ENCODE peak calls at places on chromosome 2, in four cellular contexts. One of them, this sample, is unnamed.

GRCh38 chr2:37570773-37571570 is 100.5 kb downstream of the CDC42EP3 start:
- DNase-seq in right atrium auricular region: peak; percentile 68
- DNase-seq in left lung: no peak
- DNase-seq in CD8-positive, alpha-beta T cell: no peak
- DNase-seq in this sample: no peak

GRCh38 chr2:46836295-46837111 is 79.1 kb downstream of the MCFD2 start:
- DNase-seq in right atrium auricular region: no peak
- DNase-seq in left lung: peak; percentile 41
- DNase-seq in CD8-positive, alpha-beta T cell: no peak
- DNase-seq in this sample: no peak

GRCh38 chr2:179352181-179352580 is 87.5 kb upstream of the SESTD1 start:
- DNase-seq in right atrium auricular region: no peak
- DNase-seq in left lung: no peak
- DNase-seq in CD8-positive, alpha-beta T cell: no peak
- DNase-seq in this sample: no peak

GRCh38 chr2:60481257-60481656 is 72.2 kb downstream of the BCL11A start:
- DNase-seq in right atrium auricular region: no peak
- DNase-seq in left lung: no peak
- DNase-seq in CD8-positive, alpha-beta T cell: no peak
- DNase-seq in this sample: no peak

GRCh38 chr2:74290466-74291216 is 52.6 kb downstream of the SLC4A5 start:
- DNase-seq in right atrium auricular region: no peak
- DNase-seq in left lung: no peak
- DNase-seq in CD8-positive, alpha-beta T cell: peak; percentile 42
- DNase-seq in this sample: no peak

GRCh38 chr2:143878131-143878530 is 641.8 kb downstream of the ZEB2 start:
- DNase-seq in right atrium auricular region: no peak
- DNase-seq in left lung: no peak
- DNase-seq in CD8-positive, alpha-beta T cell: no peak
- DNase-seq in this sample: no peak

GRCh38 chr2:29325544-29325943 is 210.3 kb downstream of the CLIP4 start:
- DNase-seq in right atrium auricular region: no peak
- DNase-seq in left lung: no peak
- DNase-seq in CD8-positive, alpha-beta T cell: no peak
- DNase-seq in this sample: no peak

GRCh38 chr2:41970898-41971660 is 76.7 kb upstream of the PKDCC start:
- DNase-seq in right atrium auricular region: no peak
- DNase-seq in left lung: no peak
- DNase-seq in CD8-positive, alpha-beta T cell: no peak
- DNase-seq in this sample: peak; percentile 49

GRCh38 chr2:29463181-29463900 is 348.1 kb downstream of the CLIP4 start:
- DNase-seq in right atrium auricular region: no peak
- DNase-seq in left lung: no peak
- DNase-seq in CD8-positive, alpha-beta T cell: no peak
- DNase-seq in this sample: no peak

GRCh38 chr2:108594982-108595464 is 60.8 kb downstream of the LIMS1 start:
- DNase-seq in right atrium auricular region: no peak
- DNase-seq in left lung: no peak
- DNase-seq in CD8-positive, alpha-beta T cell: no peak
- DNase-seq in this sample: no peak

GRCh38 chr2:219272351-219272750 is 6.8 kb upstream of the DNAJB2 start:
- DNase-seq in right atrium auricular region: no peak
- DNase-seq in left lung: no peak
- DNase-seq in CD8-positive, alpha-beta T cell: no peak
- DNase-seq in this sample: no peak

GRCh38 chr2:85353876-85354285 is 447 bp downstream of the RETSAT start:
- DNase-seq in right atrium auricular region: peak; percentile 76
- DNase-seq in left lung: peak; percentile 44
- DNase-seq in CD8-positive, alpha-beta T cell: no peak
- DNase-seq in this sample: no peak

GRCh38 chr2:47050021-47050760 is 104.9 kb downstream of the STPG4 start:
- DNase-seq in right atrium auricular region: no peak
- DNase-seq in left lung: no peak
- DNase-seq in CD8-positive, alpha-beta T cell: no peak
- DNase-seq in this sample: no peak

GRCh38 chr2:69381337-69381737 is 5.7 kb downstream of the GFPT1 start:
- DNase-seq in right atrium auricular region: no peak
- DNase-seq in left lung: no peak
- DNase-seq in CD8-positive, alpha-beta T cell: no peak
- DNase-seq in this sample: no peak

GRCh38 chr2:3387644-3388411 is 8.3 kb downstream of the TRAPPC12 start:
- DNase-seq in right atrium auricular region: no peak
- DNase-seq in left lung: no peak
- DNase-seq in CD8-positive, alpha-beta T cell: no peak
- DNase-seq in this sample: no peak

GRCh38 chr2:51153236-51153635 is 121.3 kb upstream of the NRXN1 start:
- DNase-seq in right atrium auricular region: no peak
- DNase-seq in left lung: no peak
- DNase-seq in CD8-positive, alpha-beta T cell: no peak
- DNase-seq in this sample: no peak

GRCh38 chr2:67485431-67485830 is 88.3 kb downstream of the ETAA1 start:
- DNase-seq in right atrium auricular region: no peak
- DNase-seq in left lung: no peak
- DNase-seq in CD8-positive, alpha-beta T cell: no peak
- DNase-seq in this sample: no peak

GRCh38 chr2:232386740-232387450 is 8.3 kb downstream of the ALPP start:
- DNase-seq in right atrium auricular region: no peak
- DNase-seq in left lung: no peak
- DNase-seq in CD8-positive, alpha-beta T cell: no peak
- DNase-seq in this sample: no peak

GRCh38 chr2:111231532-111232252 is 111.0 kb downstream of the BCL2L11 start:
- DNase-seq in right atrium auricular region: no peak
- DNase-seq in left lung: no peak
- DNase-seq in CD8-positive, alpha-beta T cell: no peak
- DNase-seq in this sample: no peak

GRCh38 chr2:179682756-179683155 is 178.7 kb downstream of the ZNF385B start:
- DNase-seq in right atrium auricular region: no peak
- DNase-seq in left lung: no peak
- DNase-seq in CD8-positive, alpha-beta T cell: no peak
- DNase-seq in this sample: no peak

GRCh38 chr2:16228471-16228870 is 288.1 kb downstream of the MYCN start:
- DNase-seq in right atrium auricular region: no peak
- DNase-seq in left lung: no peak
- DNase-seq in CD8-positive, alpha-beta T cell: no peak
- DNase-seq in this sample: no peak

GRCh38 chr2:16226381-16226780 is 286.0 kb downstream of the MYCN start:
- DNase-seq in right atrium auricular region: no peak
- DNase-seq in left lung: no peak
- DNase-seq in CD8-positive, alpha-beta T cell: no peak
- DNase-seq in this sample: no peak

GRCh38 chr2:16225545-16225944 is 285.2 kb downstream of the MYCN start:
- DNase-seq in right atrium auricular region: no peak
- DNase-seq in left lung: no peak
- DNase-seq in CD8-positive, alpha-beta T cell: no peak
- DNase-seq in this sample: no peak

GRCh38 chr2:16227811-16228462 is 287.6 kb downstream of the MYCN start:
- DNase-seq in right atrium auricular region: no peak
- DNase-seq in left lung: no peak
- DNase-seq in CD8-positive, alpha-beta T cell: no peak
- DNase-seq in this sample: no peak

DNA sequence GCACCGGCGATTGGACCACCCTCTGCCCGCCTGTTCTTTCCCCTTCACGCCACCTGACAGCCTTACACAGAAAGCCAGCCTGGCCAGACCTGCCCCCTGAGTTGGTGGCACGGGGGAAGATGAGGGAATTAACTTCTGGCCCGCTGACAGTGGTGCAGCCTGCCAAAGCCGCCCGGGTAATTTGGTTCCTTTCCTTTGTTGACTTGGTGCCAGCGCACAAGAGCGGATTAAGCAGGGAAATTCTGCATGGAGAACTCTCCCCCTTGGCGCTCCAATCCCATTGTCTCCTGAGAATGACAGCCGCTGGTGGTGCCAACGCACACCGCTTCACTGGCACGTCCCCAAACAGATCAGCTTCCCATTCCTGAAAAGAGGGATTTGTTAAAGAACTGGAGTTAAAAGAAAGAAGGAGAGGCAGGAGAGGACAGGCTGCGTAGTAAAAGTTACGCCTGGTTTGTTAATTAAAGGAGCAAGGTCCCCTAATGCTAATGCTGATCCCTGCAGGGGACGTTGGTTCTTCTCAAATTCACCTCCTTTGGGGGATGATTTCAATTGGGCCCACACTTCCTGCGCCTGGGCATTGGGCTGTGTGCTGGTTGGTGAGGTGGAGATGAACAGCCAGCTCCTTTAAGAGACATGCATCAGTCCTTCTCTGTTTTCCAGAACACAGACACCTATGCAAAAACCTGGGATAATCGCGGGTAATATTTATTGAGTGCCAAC is 286.8 kb downstream of the MYCN start:
- DNase-seq in right atrium auricular region: no peak
- DNase-seq in left lung: no peak
- DNase-seq in CD8-positive, alpha-beta T cell: no peak
- DNase-seq in this sample: peak; percentile 11
- H3K4me3 ChIP-seq in right atrium auricular region: no peak overlapping the region
- H3K4me3 ChIP-seq in left lung: no peak overlapping the region
- H3K4me3 ChIP-seq in CD8-positive, alpha-beta T cell: no peak overlapping the region
- H3K4me3 ChIP-seq in this sample: no peak overlapping the region

GRCh38 chr2:10556271-10557140 is 108.4 kb upstream of the ODC1 start:
- DNase-seq in right atrium auricular region: no peak
- DNase-seq in left lung: no peak
- DNase-seq in CD8-positive, alpha-beta T cell: no peak
- DNase-seq in this sample: peak; percentile 30

GRCh38 chr2:10555810-10556111 is 107.6 kb upstream of the ODC1 start:
- DNase-seq in right atrium auricular region: no peak
- DNase-seq in left lung: no peak
- DNase-seq in CD8-positive, alpha-beta T cell: no peak
- DNase-seq in this sample: no peak

GRCh38 chr2:10558281-10559030 is 110.3 kb upstream of the ODC1 start:
- DNase-seq in right atrium auricular region: no peak
- DNase-seq in left lung: no peak
- DNase-seq in CD8-positive, alpha-beta T cell: no peak
- DNase-seq in this sample: no peak

GRCh38 chr2:10559101-10559500 is 111.0 kb upstream of the ODC1 start:
- DNase-seq in right atrium auricular region: no peak
- DNase-seq in left lung: no peak
- DNase-seq in CD8-positive, alpha-beta T cell: no peak
- DNase-seq in this sample: no peak

DNA sequence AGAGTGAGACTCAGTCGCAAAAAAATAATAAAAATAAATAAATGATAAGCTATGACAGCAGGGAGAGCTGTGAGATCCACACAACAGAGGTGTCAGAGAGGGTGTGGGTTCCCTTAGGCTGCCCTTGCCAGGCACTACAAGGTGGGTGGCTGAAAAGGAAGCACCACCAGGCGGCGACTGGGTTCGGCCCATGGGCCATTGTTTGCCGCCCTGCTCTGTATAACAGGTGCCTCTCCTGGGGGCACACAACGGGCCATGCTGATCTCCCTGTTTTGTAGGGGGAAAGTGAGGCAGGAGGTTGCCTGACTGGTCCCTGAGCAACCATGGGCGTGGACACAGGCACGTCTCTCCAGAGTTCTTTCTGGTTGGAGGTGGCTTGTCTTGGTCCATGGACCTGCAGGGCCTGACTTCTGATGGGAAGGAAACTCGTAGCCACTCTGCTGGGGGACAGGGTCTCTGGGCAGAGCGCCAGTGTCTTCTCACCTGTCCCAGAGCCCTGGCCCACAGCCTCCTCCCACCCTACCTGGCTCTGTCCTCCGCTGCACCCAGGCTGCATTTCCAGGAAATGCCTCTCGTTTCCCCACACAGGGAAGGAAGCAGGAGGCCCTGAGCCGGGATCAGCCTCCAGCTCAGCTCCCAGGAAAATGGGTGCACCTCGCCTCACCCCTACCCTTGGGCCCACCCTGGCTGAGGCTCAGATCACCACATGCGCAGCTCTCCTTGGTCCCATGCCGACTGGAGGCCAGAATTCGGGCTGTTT is 109.6 kb upstream of the ODC1 start:
- DNase-seq in right atrium auricular region: no peak
- DNase-seq in left lung: no peak
- DNase-seq in CD8-positive, alpha-beta T cell: no peak
- DNase-seq in this sample: no peak
- TF ChIP-seq CTCF in right atrium auricular region: no peak
- TF ChIP-seq CTCF in left lung: no peak
- TF ChIP-seq CTCF in CD8-positive, alpha-beta T cell: no peak
- TF ChIP-seq CTCF in this sample: no peak

GRCh38 chr2:174614261-174614660 is 16.7 kb upstream of the WIPF1 start:
- DNase-seq in right atrium auricular region: no peak
- DNase-seq in left lung: no peak
- DNase-seq in CD8-positive, alpha-beta T cell: no peak
- DNase-seq in this sample: no peak
- H3K4me3 ChIP-seq in right atrium auricular region: no peak overlapping the region
- H3K4me3 ChIP-seq in left lung: no peak overlapping the region
- H3K4me3 ChIP-seq in CD8-positive, alpha-beta T cell: no peak overlapping the region
- H3K4me3 ChIP-seq in this sample: no peak overlapping the region

GRCh38 chr2:100180503-100180902 is 38.1 kb upstream of the AFF3 start:
- DNase-seq in right atrium auricular region: no peak
- DNase-seq in left lung: no peak
- DNase-seq in CD8-positive, alpha-beta T cell: no peak
- DNase-seq in this sample: no peak

GRCh38 chr2:100178864-100179263 is 36.5 kb upstream of the AFF3 start:
- DNase-seq in right atrium auricular region: no peak
- DNase-seq in left lung: no peak
- DNase-seq in CD8-positive, alpha-beta T cell: no peak
- DNase-seq in this sample: no peak

GRCh38 chr2:100179806-100180205 is 37.4 kb upstream of the AFF3 start:
- DNase-seq in right atrium auricular region: no peak
- DNase-seq in left lung: no peak
- DNase-seq in CD8-positive, alpha-beta T cell: no peak
- DNase-seq in this sample: no peak

GRCh38 chr2:100176925-100177324 is 34.5 kb upstream of the AFF3 start:
- DNase-seq in right atrium auricular region: no peak
- DNase-seq in left lung: no peak
- DNase-seq in CD8-positive, alpha-beta T cell: no peak
- DNase-seq in this sample: no peak

GRCh38 chr2:100178085-100178788 is 35.8 kb upstream of the AFF3 start:
- DNase-seq in right atrium auricular region: no peak
- DNase-seq in left lung: no peak
- DNase-seq in CD8-positive, alpha-beta T cell: no peak
- DNase-seq in this sample: no peak
- TF ChIP-seq CTCF in right atrium auricular region: no peak
- TF ChIP-seq CTCF in left lung: no peak
- TF ChIP-seq CTCF in CD8-positive, alpha-beta T cell: no peak
- TF ChIP-seq CTCF in this sample: no peak

GRCh38 chr2:202031261-202031986 is 2.2 kb upstream of the FZD7 start:
- DNase-seq in right atrium auricular region: no peak
- DNase-seq in left lung: no peak
- DNase-seq in CD8-positive, alpha-beta T cell: no peak
- DNase-seq in this sample: no peak
- H3K4me3 ChIP-seq in right atrium auricular region: no peak overlapping the region
- H3K4me3 ChIP-seq in left lung: no peak overlapping the region
- H3K4me3 ChIP-seq in CD8-positive, alpha-beta T cell: no peak overlapping the region
- H3K4me3 ChIP-seq in this sample: peak overlapping the region; percentile 70

DNA sequence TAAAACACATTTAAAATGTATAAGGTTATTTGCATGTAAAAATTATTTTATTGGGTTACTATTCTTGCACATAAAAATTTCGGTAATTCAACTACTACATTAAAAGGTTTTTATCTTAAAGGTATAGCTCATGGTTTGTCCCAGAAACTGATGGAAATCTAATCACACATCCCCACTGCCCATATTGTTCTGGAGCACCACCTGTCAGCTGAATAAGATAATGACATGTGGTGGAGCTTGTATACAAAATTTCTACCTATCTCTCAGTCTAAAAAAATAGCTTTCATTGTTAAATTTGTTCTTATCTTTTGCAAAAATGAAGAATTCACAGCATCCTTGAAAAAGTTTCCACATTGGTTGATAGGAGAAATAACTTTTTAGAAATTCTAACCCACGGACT is 18.3 kb downstream of the ERBB4 start:
- DNase-seq in right atrium auricular region: no peak
- DNase-seq in left lung: no peak
- DNase-seq in CD8-positive, alpha-beta T cell: no peak
- DNase-seq in this sample: no peak
- TF ChIP-seq CTCF in right atrium auricular region: no peak
- TF ChIP-seq CTCF in left lung: peak; percentile 20
- TF ChIP-seq CTCF in CD8-positive, alpha-beta T cell: no peak
- TF ChIP-seq CTCF in this sample: peak; percentile 22